ENCODE peak calls at places on chromosome 11, in nine cellular contexts. U is adrenal gland, C is IMR-90, E is uterus, Z is Peyer's patch, V is body of pancreas, I is transverse colon, Y is endothelial cell of umbilical vein, A is ovary. G is an unnamed sample.

GRCh38 chr11:133925756-133926155 is 31.0 kb downstream of the IGSF9B start:
- DNase-seq in U (no peak), C (no peak), E (no peak), Z (no peak), V (no peak), I (no peak), Y (no peak), A (no peak), G (no peak)

GRCh38 chr11:59463176-59463575 is 6.4 kb downstream of the OR4D6 start:
- DNase-seq in U (no peak), C (no peak), E (peak; percentile 20), Z (no peak), V (no peak), I (no peak), Y (peak; percentile 85), A (peak; percentile 47), G (no peak)

GRCh38 chr11:134837887-134838232 is 425.8 kb upstream of the B3GAT1 start:
- DNase-seq in U (no peak), C (no peak), E (no peak), Z (no peak), V (no peak), I (no peak), Y (no peak), A (no peak), G (no peak)

GRCh38 chr11:26490546-26490945 is 81.5 kb downstream of the MUC15 start:
- DNase-seq in U (no peak), C (no peak), E (no peak), Z (no peak), V (no peak), I (no peak), Y (no peak), A (no peak), G (no peak)

GRCh38 chr11:117875397-117876048 is 935 bp downstream of the FXYD6 start:
- DNase-seq in U (peak; percentile 49), C (no peak), E (no peak), Z (no peak), V (peak; percentile 22), I (no peak), Y (no peak), A (peak; percentile 46), G (no peak)

GRCh38 chr11:112013501-112014164 is 11.6 kb upstream of the DLAT start:
- DNase-seq in U (no peak), C (no peak), E (no peak), Z (no peak), V (no peak), I (no peak), Y (no peak), A (no peak), G (no peak)

GRCh38 chr11:33475999-33476398 is 218.8 kb downstream of the HIPK3 start:
- DNase-seq in U (peak; percentile 53), C (peak; percentile 57), E (no peak), Z (no peak), V (peak; percentile 45), I (no peak), Y (peak; percentile 72), A (no peak), G (no peak)

GRCh38 chr11:96278039-96278897 is 64.7 kb downstream of the MAML2 start:
- DNase-seq in U (no peak), C (peak; percentile 23), E (no peak), Z (no peak), V (no peak), I (no peak), Y (no peak), A (no peak), G (no peak)

GRCh38 chr11:63535734-63536133 is 874 bp upstream of the PLAAT4 start:
- DNase-seq in U (no peak), C (no peak), E (no peak), Z (peak; percentile 74), V (no peak), I (no peak), Y (no peak), A (no peak), G (peak; percentile 56)

GRCh38 chr11:99327527-99327926 is 306.8 kb downstream of the CNTN5 start:
- DNase-seq in U (no peak), C (peak; percentile 21), E (no peak), Z (no peak), V (no peak), I (no peak), Y (no peak), A (no peak), G (no peak)

GRCh38 chr11:112103446-112103845 is 16.8 kb downstream of the SDHD start:
- DNase-seq in U (no peak), C (no peak), E (no peak), Z (no peak), V (no peak), I (no peak), Y (no peak), A (no peak), G (no peak)

GRCh38 chr11:73400293-73400692 is 24.1 kb downstream of the RELT start:
- DNase-seq in U (no peak), C (no peak), E (no peak), Z (no peak), V (no peak), I (no peak), Y (no peak), A (no peak), G (peak; percentile 49)

GRCh38 chr11:80519591-80520258 is 1078.9 kb upstream of the TENM4 start:
- DNase-seq in U (no peak), C (no peak), E (no peak), Z (no peak), V (no peak), I (no peak), Y (no peak), A (no peak), G (no peak)

GRCh38 chr11:10289765-10290420 is 4.1 kb downstream of the SBF2 start:
- DNase-seq in U (no peak), C (no peak), E (no peak), Z (no peak), V (no peak), I (no peak), Y (no peak), A (no peak), G (no peak)

GRCh38 chr11:10298342-10298741 is 4.3 kb upstream of the SBF2 start:
- DNase-seq in U (no peak), C (peak; percentile 98), E (no peak), Z (peak; percentile 57), V (no peak), I (no peak), Y (no peak), A (no peak), G (no peak)

GRCh38 chr11:10293423-10294288 is at the start of gene SBF2:
- DNase-seq in U (peak; percentile 90), C (peak; percentile 96), E (peak; percentile 84), Z (peak; percentile 90), V (peak; percentile 89), I (peak; percentile 86), Y (peak; percentile 92), A (peak; percentile 86), G (peak; percentile 85)

GRCh38 chr11:10295056-10295901 is 1.3 kb upstream of the SBF2 start:
- DNase-seq in U (no peak), C (no peak), E (no peak), Z (no peak), V (no peak), I (no peak), Y (peak; percentile 39), A (no peak), G (no peak)

GRCh38 chr11:10294289-10294953 is 402 bp upstream of the SBF2 start:
- DNase-seq in U (peak; percentile 52), C (peak; percentile 87), E (peak; percentile 66), Z (peak; percentile 56), V (peak; percentile 37), I (peak; percentile 41), Y (peak; percentile 63), A (peak; percentile 81), G (peak; percentile 91)
- TF ChIP-seq POLR2A in U (no peak), C (no peak), E (no peak), Z (no peak), V (peak; percentile 5), I (no peak), Y (peak; percentile 28), A (no peak), G (no peak)

DNA sequence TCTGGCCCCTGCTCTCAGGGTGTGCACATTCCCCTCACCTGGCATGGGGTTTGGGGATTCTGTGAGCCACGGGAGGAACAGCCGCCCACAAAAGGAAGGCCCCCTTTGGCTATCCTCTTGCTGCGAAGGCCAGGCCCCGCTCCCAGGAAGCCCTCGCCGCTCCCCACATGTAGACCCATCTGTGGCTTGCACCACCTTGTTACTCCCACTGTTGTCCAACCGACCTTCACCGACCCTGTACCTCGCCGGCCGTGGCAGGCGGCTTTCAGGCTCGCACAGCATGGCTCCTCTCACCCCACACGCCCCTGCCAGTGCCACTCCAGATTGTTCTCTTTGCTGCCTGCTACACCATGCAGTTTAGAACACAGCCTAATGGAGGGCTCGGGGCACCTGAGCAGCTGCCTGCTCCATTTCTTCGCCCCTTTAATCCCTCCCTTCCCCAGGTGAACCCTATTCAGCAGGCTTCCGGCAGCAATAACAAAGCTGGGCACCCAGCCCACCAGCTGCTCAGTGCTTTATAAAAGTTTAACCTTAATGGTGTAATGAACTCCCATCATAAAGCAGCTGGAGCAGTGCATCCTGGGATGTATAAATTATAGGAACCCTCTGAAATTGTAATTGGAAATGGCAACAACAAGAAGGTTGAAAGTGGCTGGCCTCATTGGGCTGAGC is 10.7 kb downstream of the DAGLA start:
- DNase-seq in U (no peak), C (no peak), E (no peak), Z (peak; percentile 71), V (peak; percentile 44), I (peak; percentile 82), Y (no peak), A (no peak), G (no peak)
- H3K4me3 ChIP-seq in U (no peak overlapping the region), C (no peak overlapping the region), E (no peak overlapping the region), Z (no peak overlapping the region), V (no peak overlapping the region), I (no peak overlapping the region), Y (no peak overlapping the region), A (no peak overlapping the region), G (no peak overlapping the region)

GRCh38 chr11:83007909-83008580 is 63.7 kb downstream of the RAB30 start:
- DNase-seq in U (peak; percentile 75), C (peak; percentile 24), E (peak; percentile 47), Z (peak; percentile 85), V (peak; percentile 74), I (peak; percentile 68), Y (peak; percentile 94), A (peak; percentile 86), G (no peak)
- TF ChIP-seq CTCF in U (no peak), C (no peak), E (no peak), Z (no peak), V (no peak), I (no peak), Y (peak; percentile 6), A (no peak), G (no peak)

GRCh38 chr11:612961-613300 is 2.8 kb downstream of the IRF7 start:
- DNase-seq in U (no peak), C (no peak), E (peak; percentile 18), Z (no peak), V (no peak), I (no peak), Y (no peak), A (no peak), G (peak; percentile 87)

GRCh38 chr11:612201-612960 is 3.4 kb downstream of the IRF7 start:
- DNase-seq in U (no peak), C (peak; percentile 22), E (peak; percentile 18), Z (peak; percentile 89), V (no peak), I (peak; percentile 83), Y (no peak), A (no peak), G (peak; percentile 86)

GRCh38 chr11:609355-609811 is 6.4 kb downstream of the IRF7 start:
- DNase-seq in U (no peak), C (no peak), E (no peak), Z (no peak), V (no peak), I (no peak), Y (no peak), A (no peak), G (no peak)

GRCh38 chr11:610146-610801 is 5.5 kb downstream of the IRF7 start:
- DNase-seq in U (no peak), C (no peak), E (no peak), Z (no peak), V (no peak), I (no peak), Y (no peak), A (no peak), G (no peak)

GRCh38 chr11:611001-611996 is 4.5 kb downstream of the IRF7 start:
- DNase-seq in U (no peak), C (no peak), E (no peak), Z (no peak), V (no peak), I (no peak), Y (no peak), A (no peak), G (peak; percentile 83)
- TF ChIP-seq POLR2A in U (no peak), C (no peak), E (no peak), Z (no peak), V (no peak), I (no peak), Y (peak; percentile 18), A (no peak), G (no peak)

G was measured in lower leg skin.